ENCODE peak calls at places on chromosomes 12 and 14, in ten cellular contexts. One of them, this sample, is unnamed.
A peak's percentile ranks its signal among the peaks of the same experiment; 100 is the strongest.

GRCh38 chr12:101925352-101925751 is 48.0 kb downstream of the DRAM1 start:
- DNase-seq in left ventricle myocardium inferior: peak; percentile 46
- DNase-seq in NT2/D1: no peak
- DNase-seq in heart right ventricle: no peak
- DNase-seq in SJSA1: no peak
- DNase-seq in fibroblast of lung: peak; percentile 94
- DNase-seq in aorta: no peak
- DNase-seq in ovary: peak; percentile 75
- DNase-seq in cardiac muscle cell: no peak
- DNase-seq in MM.1S: no peak
- DNase-seq in this sample: peak; percentile 97

GRCh38 chr12:57033428-57033827 is 16.5 kb downstream of the MYO1A start:
- DNase-seq in left ventricle myocardium inferior: no peak
- DNase-seq in NT2/D1: no peak
- DNase-seq in heart right ventricle: no peak
- DNase-seq in SJSA1: no peak
- DNase-seq in fibroblast of lung: no peak
- DNase-seq in aorta: no peak
- DNase-seq in ovary: no peak
- DNase-seq in cardiac muscle cell: no peak
- DNase-seq in MM.1S: no peak
- DNase-seq in this sample: no peak

GRCh38 chr12:76879710-76880025 is 849 bp upstream of the CSRP2 start:
- DNase-seq in left ventricle myocardium inferior: no peak
- DNase-seq in NT2/D1: no peak
- DNase-seq in heart right ventricle: peak; percentile 16
- DNase-seq in SJSA1: no peak
- DNase-seq in fibroblast of lung: no peak
- DNase-seq in aorta: no peak
- DNase-seq in ovary: no peak
- DNase-seq in cardiac muscle cell: no peak
- DNase-seq in MM.1S: no peak
- DNase-seq in this sample: no peak

GRCh38 chr12:106108187-106108816 is 30.5 kb downstream of the NUAK1 start:
- DNase-seq in left ventricle myocardium inferior: no peak
- DNase-seq in NT2/D1: peak; percentile 89
- DNase-seq in heart right ventricle: no peak
- DNase-seq in SJSA1: peak; percentile 85
- DNase-seq in fibroblast of lung: peak; percentile 28
- DNase-seq in aorta: no peak
- DNase-seq in ovary: no peak
- DNase-seq in cardiac muscle cell: no peak
- DNase-seq in MM.1S: no peak
- DNase-seq in this sample: peak; percentile 54

GRCh38 chr12:11855993-11856374 is 206.5 kb downstream of the ETV6 start:
- DNase-seq in left ventricle myocardium inferior: no peak
- DNase-seq in NT2/D1: peak; percentile 56
- DNase-seq in heart right ventricle: no peak
- DNase-seq in SJSA1: no peak
- DNase-seq in fibroblast of lung: no peak
- DNase-seq in aorta: no peak
- DNase-seq in ovary: no peak
- DNase-seq in cardiac muscle cell: no peak
- DNase-seq in MM.1S: no peak
- DNase-seq in this sample: no peak

GRCh38 chr14:52033131-52033642 is 35.7 kb downstream of the NID2 start:
- DNase-seq in left ventricle myocardium inferior: no peak
- DNase-seq in NT2/D1: no peak
- DNase-seq in heart right ventricle: no peak
- DNase-seq in SJSA1: peak; percentile 28
- DNase-seq in fibroblast of lung: no peak
- DNase-seq in aorta: no peak
- DNase-seq in ovary: no peak
- DNase-seq in cardiac muscle cell: no peak
- DNase-seq in MM.1S: no peak
- DNase-seq in this sample: peak; percentile 80

GRCh38 chr12:26135010-26135420 is 10.2 kb upstream of the BHLHE41 start:
- DNase-seq in left ventricle myocardium inferior: no peak
- DNase-seq in NT2/D1: no peak
- DNase-seq in heart right ventricle: no peak
- DNase-seq in SJSA1: no peak
- DNase-seq in fibroblast of lung: no peak
- DNase-seq in aorta: no peak
- DNase-seq in ovary: no peak
- DNase-seq in cardiac muscle cell: no peak
- DNase-seq in MM.1S: no peak
- DNase-seq in this sample: no peak

GRCh38 chr12:76037130-76038105 is 5.8 kb upstream of the PHLDA1 start:
- DNase-seq in left ventricle myocardium inferior: no peak
- DNase-seq in NT2/D1: no peak
- DNase-seq in heart right ventricle: no peak
- DNase-seq in SJSA1: peak; percentile 68
- DNase-seq in fibroblast of lung: peak; percentile 93
- DNase-seq in aorta: no peak
- DNase-seq in ovary: peak; percentile 49
- DNase-seq in cardiac muscle cell: peak; percentile 78
- DNase-seq in MM.1S: peak; percentile 80
- DNase-seq in this sample: peak; percentile 90

GRCh38 chr12:103046154-103046553 is 88.7 kb downstream of the ASCL1 start:
- DNase-seq in left ventricle myocardium inferior: no peak
- DNase-seq in NT2/D1: no peak
- DNase-seq in heart right ventricle: no peak
- DNase-seq in SJSA1: no peak
- DNase-seq in fibroblast of lung: no peak
- DNase-seq in aorta: no peak
- DNase-seq in ovary: no peak
- DNase-seq in cardiac muscle cell: no peak
- DNase-seq in MM.1S: no peak
- DNase-seq in this sample: no peak

GRCh38 chr14:101082436-101083384 is 179.2 kb upstream of the RTL1 start:
- DNase-seq in left ventricle myocardium inferior: no peak
- DNase-seq in NT2/D1: no peak
- DNase-seq in heart right ventricle: no peak
- DNase-seq in SJSA1: no peak
- DNase-seq in fibroblast of lung: no peak
- DNase-seq in aorta: no peak
- DNase-seq in ovary: no peak
- DNase-seq in cardiac muscle cell: no peak
- DNase-seq in MM.1S: no peak
- DNase-seq in this sample: no peak

GRCh38 chr12:89648211-89648930 is 60.3 kb downstream of the ATP2B1 start:
- DNase-seq in left ventricle myocardium inferior: no peak
- DNase-seq in NT2/D1: peak; percentile 76
- DNase-seq in heart right ventricle: no peak
- DNase-seq in SJSA1: no peak
- DNase-seq in fibroblast of lung: peak; percentile 60
- DNase-seq in aorta: no peak
- DNase-seq in ovary: no peak
- DNase-seq in cardiac muscle cell: peak; percentile 34
- DNase-seq in MM.1S: no peak
- DNase-seq in this sample: no peak

GRCh38 chr12:68175566-68176033 is 16.1 kb upstream of the IFNG start:
- DNase-seq in left ventricle myocardium inferior: no peak
- DNase-seq in NT2/D1: no peak
- DNase-seq in heart right ventricle: no peak
- DNase-seq in SJSA1: no peak
- DNase-seq in fibroblast of lung: no peak
- DNase-seq in aorta: no peak
- DNase-seq in ovary: no peak
- DNase-seq in cardiac muscle cell: no peak
- DNase-seq in MM.1S: peak; percentile 61
- DNase-seq in this sample: no peak

GRCh38 chr12:8018666-8019581 is 13.6 kb upstream of the FOXJ2 start:
- DNase-seq in left ventricle myocardium inferior: no peak
- DNase-seq in NT2/D1: peak; percentile 99
- DNase-seq in heart right ventricle: peak; percentile 17
- DNase-seq in SJSA1: no peak
- DNase-seq in fibroblast of lung: no peak
- DNase-seq in aorta: peak; percentile 77
- DNase-seq in ovary: no peak
- DNase-seq in cardiac muscle cell: peak; percentile 82
- DNase-seq in MM.1S: peak; percentile 36
- DNase-seq in this sample: no peak

GRCh38 chr12:109581334-109581691 is 7.7 kb downstream of the MVK start:
- DNase-seq in left ventricle myocardium inferior: no peak
- DNase-seq in NT2/D1: no peak
- DNase-seq in heart right ventricle: no peak
- DNase-seq in SJSA1: no peak
- DNase-seq in fibroblast of lung: no peak
- DNase-seq in aorta: no peak
- DNase-seq in ovary: no peak
- DNase-seq in cardiac muscle cell: no peak
- DNase-seq in MM.1S: no peak
- DNase-seq in this sample: no peak

GRCh38 chr12:21502164-21502496 is 541 bp downstream of the GOLT1B start:
- DNase-seq in left ventricle myocardium inferior: no peak
- DNase-seq in NT2/D1: no peak
- DNase-seq in heart right ventricle: peak; percentile 13
- DNase-seq in SJSA1: peak; percentile 42
- DNase-seq in fibroblast of lung: peak; percentile 22
- DNase-seq in aorta: no peak
- DNase-seq in ovary: no peak
- DNase-seq in cardiac muscle cell: peak; percentile 65
- DNase-seq in MM.1S: peak; percentile 30
- DNase-seq in this sample: peak; percentile 75

GRCh38 chr12:81598205-81598604 is 160.9 kb downstream of the PPFIA2 start:
- DNase-seq in left ventricle myocardium inferior: no peak
- DNase-seq in NT2/D1: no peak
- DNase-seq in heart right ventricle: no peak
- DNase-seq in SJSA1: no peak
- DNase-seq in fibroblast of lung: no peak
- DNase-seq in aorta: no peak
- DNase-seq in ovary: no peak
- DNase-seq in cardiac muscle cell: peak; percentile 49
- DNase-seq in MM.1S: peak; percentile 18
- DNase-seq in this sample: peak; percentile 4

GRCh38 chr14:39050389-39050788 is 52.6 kb downstream of the SEC23A start:
- DNase-seq in left ventricle myocardium inferior: no peak
- DNase-seq in NT2/D1: no peak
- DNase-seq in heart right ventricle: no peak
- DNase-seq in SJSA1: no peak
- DNase-seq in fibroblast of lung: peak; percentile 68
- DNase-seq in aorta: no peak
- DNase-seq in ovary: no peak
- DNase-seq in cardiac muscle cell: no peak
- DNase-seq in MM.1S: no peak
- DNase-seq in this sample: peak; percentile 72
- H3K36me3 ChIP-seq in left ventricle myocardium inferior: peaks cover 96% of the 10 kb centered on the region
- H3K36me3 ChIP-seq in NT2/D1: peaks cover 54% of the 10 kb centered on the region
- H3K36me3 ChIP-seq in heart right ventricle: no peaks in the 10 kb centered on the region
- H3K36me3 ChIP-seq in SJSA1: peaks cover 78% of the 10 kb centered on the region
- H3K36me3 ChIP-seq in fibroblast of lung: peaks cover 9% of the 10 kb centered on the region
- H3K36me3 ChIP-seq in aorta: peaks cover 7% of the 10 kb centered on the region
- H3K36me3 ChIP-seq in ovary: no peaks in the 10 kb centered on the region
- H3K36me3 ChIP-seq in cardiac muscle cell: peaks cover 64% of the 10 kb centered on the region
- H3K36me3 ChIP-seq in MM.1S: no peaks in the 10 kb centered on the region
- H3K36me3 ChIP-seq in this sample: peaks cover 87% of the 10 kb centered on the region

GRCh38 chr14:69616408-69616773 is 5.0 kb downstream of the SUSD6 start:
- DNase-seq in left ventricle myocardium inferior: no peak
- DNase-seq in NT2/D1: no peak
- DNase-seq in heart right ventricle: no peak
- DNase-seq in SJSA1: no peak
- DNase-seq in fibroblast of lung: no peak
- DNase-seq in aorta: no peak
- DNase-seq in ovary: no peak
- DNase-seq in cardiac muscle cell: no peak
- DNase-seq in MM.1S: no peak
- DNase-seq in this sample: no peak
- H3K4me3 ChIP-seq in left ventricle myocardium inferior: peak overlapping the region; percentile 49
- H3K4me3 ChIP-seq in NT2/D1: no peak overlapping the region
- H3K4me3 ChIP-seq in heart right ventricle: no peak overlapping the region
- H3K4me3 ChIP-seq in SJSA1: no peak overlapping the region
- H3K4me3 ChIP-seq in fibroblast of lung: peak overlapping the region; percentile 39
- H3K4me3 ChIP-seq in aorta: no peak overlapping the region
- H3K4me3 ChIP-seq in ovary: no peak overlapping the region
- H3K4me3 ChIP-seq in cardiac muscle cell: no peak overlapping the region
- H3K4me3 ChIP-seq in MM.1S: peak overlapping the region; percentile 30
- H3K4me3 ChIP-seq in this sample: peak overlapping the region; percentile 62

DNA sequence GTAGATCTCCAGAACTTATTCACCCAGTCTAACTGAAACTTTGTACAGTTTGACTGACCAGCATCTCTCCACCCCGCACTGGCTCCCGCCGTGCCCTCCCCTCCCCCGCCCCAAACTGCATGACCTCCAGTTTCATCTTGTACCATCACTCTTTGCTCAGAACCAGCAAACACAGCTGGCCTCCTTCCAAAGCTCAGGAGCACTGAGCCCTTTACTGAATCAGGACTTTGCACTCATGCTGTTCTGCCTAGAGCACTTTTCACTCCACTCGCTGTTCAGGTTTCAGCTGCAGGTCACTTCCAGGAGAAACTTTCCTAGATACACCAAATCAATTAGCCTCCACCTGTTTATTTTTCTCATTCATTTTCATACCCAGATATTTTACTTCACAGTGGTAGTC is 455.3 kb upstream of the PDE3A start:
- DNase-seq in left ventricle myocardium inferior: no peak
- DNase-seq in NT2/D1: no peak
- DNase-seq in heart right ventricle: no peak
- DNase-seq in SJSA1: no peak
- DNase-seq in fibroblast of lung: no peak
- DNase-seq in aorta: no peak
- DNase-seq in ovary: no peak
- DNase-seq in cardiac muscle cell: no peak
- DNase-seq in MM.1S: no peak
- DNase-seq in this sample: no peak
- H3K4me1 ChIP-seq in left ventricle myocardium inferior: peaks cover 39% of the 10 kb centered on the region
- H3K4me1 ChIP-seq in NT2/D1: no peaks in the 10 kb centered on the region
- H3K4me1 ChIP-seq in heart right ventricle: no peaks in the 10 kb centered on the region
- H3K4me1 ChIP-seq in SJSA1: no peaks in the 10 kb centered on the region
- H3K4me1 ChIP-seq in fibroblast of lung: no peaks in the 10 kb centered on the region
- H3K4me1 ChIP-seq in aorta: peaks cover 6% of the 10 kb centered on the region
- H3K4me1 ChIP-seq in ovary: no peaks in the 10 kb centered on the region
- H3K4me1 ChIP-seq in cardiac muscle cell: no peaks in the 10 kb centered on the region
- H3K4me1 ChIP-seq in MM.1S: peaks cover 6% of the 10 kb centered on the region
- H3K4me1 ChIP-seq in this sample: no peaks in the 10 kb centered on the region

DNA sequence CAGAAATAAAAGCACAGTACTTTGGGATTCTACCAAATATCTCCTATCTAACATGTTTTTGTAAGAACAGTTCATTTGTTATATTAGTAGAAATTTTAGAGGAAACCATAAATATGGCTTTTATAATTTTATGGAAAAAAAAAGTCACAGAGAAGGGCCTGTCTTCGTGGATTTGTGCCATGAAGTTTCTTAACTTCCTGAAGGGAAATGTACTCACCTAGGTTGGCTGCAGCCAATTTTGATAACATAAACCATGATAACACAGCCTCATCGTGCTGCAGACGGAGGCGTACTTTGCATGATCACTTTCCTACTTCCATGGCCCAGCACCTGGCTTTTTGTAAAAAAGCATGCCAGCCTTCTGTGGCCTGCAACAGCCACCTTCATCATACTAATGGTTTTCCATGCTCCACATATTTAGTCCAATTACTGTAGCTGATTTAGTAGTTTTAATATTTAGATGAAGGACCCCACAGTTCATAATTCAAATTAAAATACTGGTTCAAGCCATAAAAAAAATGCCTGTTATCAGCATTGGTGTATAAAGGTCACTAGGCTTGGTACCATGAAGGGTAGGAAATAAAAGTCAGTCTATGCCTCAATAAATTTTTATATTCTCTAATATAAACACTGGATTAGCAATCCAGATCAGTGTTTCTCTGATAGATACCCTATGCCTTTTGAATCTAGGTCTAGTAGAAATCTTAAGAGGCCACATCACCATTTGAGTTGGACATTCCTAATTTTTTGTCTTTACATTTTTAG is 163.4 kb upstream of the HIF1A start:
- DNase-seq in left ventricle myocardium inferior: no peak
- DNase-seq in NT2/D1: no peak
- DNase-seq in heart right ventricle: no peak
- DNase-seq in SJSA1: no peak
- DNase-seq in fibroblast of lung: no peak
- DNase-seq in aorta: no peak
- DNase-seq in ovary: no peak
- DNase-seq in cardiac muscle cell: no peak
- DNase-seq in MM.1S: no peak
- DNase-seq in this sample: no peak
- H3K36me3 ChIP-seq in left ventricle myocardium inferior: peaks cover 4% of the 10 kb centered on the region
- H3K36me3 ChIP-seq in NT2/D1: no peaks in the 10 kb centered on the region
- H3K36me3 ChIP-seq in heart right ventricle: no peaks in the 10 kb centered on the region
- H3K36me3 ChIP-seq in SJSA1: no peaks in the 10 kb centered on the region
- H3K36me3 ChIP-seq in fibroblast of lung: no peaks in the 10 kb centered on the region
- H3K36me3 ChIP-seq in aorta: no peaks in the 10 kb centered on the region
- H3K36me3 ChIP-seq in ovary: no peaks in the 10 kb centered on the region
- H3K36me3 ChIP-seq in cardiac muscle cell: no peaks in the 10 kb centered on the region
- H3K36me3 ChIP-seq in MM.1S: no peaks in the 10 kb centered on the region
- H3K36me3 ChIP-seq in this sample: no peaks in the 10 kb centered on the region